ENCODE peak calls at places on chromosome 17, in eight cellular contexts. U is CD8-positive, alpha-beta memory T cell; C is small intestine; G is upper lobe of right lung; B is neural progenitor cell; S is adrenal gland; P is ascending aorta; F is osteoblast. N is an unnamed sample. For H3K4me1, the result is how much of the 10 kb centered on the place peaks cover.

GRCh38 chr17:55601874-55602364 is 90.7 kb upstream of the SMIM36 start:
- DNase-seq in U (no peak), C (peak), G (no peak), B (peak), S (peak), P (no peak), F (peak), N (no peak)

GRCh38 chr17:73360961-73361761 is 49.4 kb upstream of the CDC42EP4 start:
- DNase-seq in U (no peak), C (no peak), G (no peak), B (peak), S (peak), P (no peak), F (no peak), N (peak)

GRCh38 chr17:75344664-75345063 is 55.4 kb upstream of the SLC25A19 start:
- DNase-seq in U (no peak), C (no peak), G (no peak), B (peak), S (peak), P (no peak), F (no peak), N (no peak)

GRCh38 chr17:63247706-63248105 is 198.4 kb downstream of the CYB561 start:
- DNase-seq in U (no peak), C (no peak), G (no peak), B (no peak), S (no peak), P (no peak), F (peak), N (no peak)

GRCh38 chr17:79511471-79511870 is 99.4 kb downstream of the RBFOX3 start:
- DNase-seq in U (no peak), C (no peak), G (no peak), B (no peak), S (no peak), P (no peak), F (no peak), N (no peak)

GRCh38 chr17:65933290-65933689 is 258.6 kb downstream of the CEP112 start:
- DNase-seq in U (no peak), C (no peak), G (no peak), B (no peak), S (no peak), P (no peak), F (no peak), N (no peak)

GRCh38 chr17:32915108-32915700 is 12.7 kb upstream of the TMEM98 start:
- DNase-seq in U (no peak), C (no peak), G (no peak), B (no peak), S (no peak), P (no peak), F (no peak), N (no peak)

GRCh38 chr17:28078443-28079229 is 36.2 kb downstream of the NLK start:
- DNase-seq in U (no peak), C (no peak), G (no peak), B (no peak), S (no peak), P (no peak), F (no peak), N (no peak)

GRCh38 chr17:75266315-75267145 is 4.5 kb downstream of the MIF4GD start:
- DNase-seq in U (no peak), C (no peak), G (no peak), B (no peak), S (peak), P (no peak), F (peak), N (no peak)

GRCh38 chr17:7852919-7853692 is 1.8 kb upstream of the TMEM88 start:
- DNase-seq in U (no peak), C (no peak), G (peak), B (peak), S (peak), P (no peak), F (no peak), N (peak)

GRCh38 chr17:32567086-32567485 is 80.3 kb downstream of the CDK5R1 start:
- DNase-seq in U (no peak), C (no peak), G (no peak), B (no peak), S (no peak), P (no peak), F (no peak), N (no peak)

GRCh38 chr17:19378416-19379293 is at the start of gene MAPK7:
- DNase-seq in U (no peak), C (peak), G (peak), B (no peak), S (peak), P (no peak), F (peak), N (peak)

GRCh38 chr17:282912-283882 is 69.4 kb downstream of the RPH3AL start:
- DNase-seq in U (no peak), C (no peak), G (peak), B (no peak), S (peak), P (peak), F (peak), N (no peak)

GRCh38 chr17:50948711-50949110 is 82.6 kb upstream of the TOB1 start:
- DNase-seq in U (no peak), C (no peak), G (no peak), B (no peak), S (peak), P (peak), F (no peak), N (no peak)

GRCh38 chr17:64074704-64075484 is 54.5 kb upstream of the ICAM2 start:
- DNase-seq in U (no peak), C (peak), G (no peak), B (no peak), S (peak), P (no peak), F (peak), N (no peak)

GRCh38 chr17:31309525-31309924 is 4.3 kb downstream of the EVI2B start:
- DNase-seq in U (no peak), C (no peak), G (no peak), B (no peak), S (no peak), P (no peak), F (no peak), N (no peak)

GRCh38 chr17:70658840-70659239 is 489.5 kb downstream of the KCNJ2 start:
- DNase-seq in U (no peak), C (no peak), G (no peak), B (no peak), S (no peak), P (no peak), F (no peak), N (no peak)

GRCh38 chr17:2814499-2815341 is 18.5 kb downstream of the RAP1GAP2 start:
- DNase-seq in U (peak), C (peak), G (no peak), B (no peak), S (no peak), P (no peak), F (peak), N (no peak)

GRCh38 chr17:49926886-49927285 is 42.1 kb upstream of the DLX4 start:
- DNase-seq in U (no peak), C (no peak), G (no peak), B (no peak), S (peak), P (peak), F (peak), N (peak)

GRCh38 chr17:49567871-49568694 is 7.6 kb upstream of the NXPH3 start:
- DNase-seq in U (peak), C (peak), G (peak), B (peak), S (peak), P (peak), F (peak), N (peak)

GRCh38 chr17:81426676-81427445 is 31.6 kb downstream of the BAHCC1 start:
- DNase-seq in U (no peak), C (no peak), G (no peak), B (no peak), S (no peak), P (no peak), F (no peak), N (peak)
- H3K4me1 ChIP-seq in U (under half), C (under half), G (half or more), B (under half), S (half or more), P (half or more), F (under half), N (under half)

GRCh38 chr17:9825751-9826150 is at the start of gene GLP2R:
- DNase-seq in U (no peak), C (no peak), G (no peak), B (no peak), S (no peak), P (no peak), F (no peak), N (no peak)
- H3K4me3 ChIP-seq in U (no peak), C (no peak), G (no peak), B (no peak), S (no peak), P (no peak), F (no peak), N (no peak)

GRCh38 chr17:44113382-44113781 is 10.1 kb downstream of the HDAC5 start:
- DNase-seq in U (no peak), C (no peak), G (no peak), B (no peak), S (no peak), P (no peak), F (peak), N (no peak)
- H3K4me1 ChIP-seq in U (under half), C (under half), G (under half), B (under half), S (half or more), P (half or more), F (under half), N (under half)

GRCh38 chr17:36675786-36676185 is 74.4 kb downstream of the MRM1 start:
- DNase-seq in U (no peak), C (no peak), G (no peak), B (no peak), S (no peak), P (no peak), F (no peak), N (no peak)

GRCh38 chr17:36683387-36683786 is 82.0 kb downstream of the MRM1 start:
- DNase-seq in U (no peak), C (no peak), G (no peak), B (no peak), S (no peak), P (no peak), F (no peak), N (no peak)

GRCh38 chr17:36679815-36680467 is 78.6 kb downstream of the MRM1 start:
- DNase-seq in U (no peak), C (no peak), G (no peak), B (no peak), S (no peak), P (no peak), F (no peak), N (no peak)

GRCh38 chr17:36682804-36683203 is 81.4 kb downstream of the MRM1 start:
- DNase-seq in U (no peak), C (no peak), G (no peak), B (no peak), S (no peak), P (no peak), F (no peak), N (no peak)

DNA sequence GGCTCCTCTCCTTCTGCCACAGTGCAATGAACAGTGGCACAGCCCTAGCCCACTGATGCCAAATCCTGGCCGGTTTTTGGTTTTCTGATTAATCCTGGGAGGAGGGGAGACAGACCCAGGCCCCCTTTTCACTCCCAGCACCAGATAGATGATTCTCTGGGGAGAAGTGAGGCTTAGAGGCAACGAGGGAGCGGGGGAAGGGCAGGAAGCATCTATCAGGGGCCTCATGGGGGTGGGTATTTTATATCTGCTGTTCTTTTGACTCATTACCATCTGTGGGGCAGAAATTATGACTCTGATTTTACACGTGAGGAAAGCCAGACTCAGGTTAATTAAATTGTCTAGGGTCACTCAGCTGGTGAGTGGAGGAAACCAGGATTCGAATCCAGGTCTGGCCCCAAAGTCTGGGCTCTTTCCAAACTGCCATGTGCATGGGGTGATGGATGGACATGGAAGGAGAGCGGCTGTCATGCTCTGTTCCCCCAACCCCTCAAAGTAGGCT is 79.4 kb downstream of the MRM1 start:
- DNase-seq in U (no peak), C (no peak), G (no peak), B (no peak), S (no peak), P (no peak), F (no peak), N (no peak)
- H3K4me3 ChIP-seq in U (no peak), C (no peak), G (no peak), B (no peak), S (no peak), P (no peak), F (no peak), N (no peak)

GRCh38 chr17:40019140-40019991 is 4.1 kb downstream of the CSF3 start:
- DNase-seq in U (no peak), C (no peak), G (no peak), B (no peak), S (no peak), P (no peak), F (peak), N (peak)
- H3K4me1 ChIP-seq in U (under half), C (under half), G (half or more), B (under half), S (under half), P (under half), F (under half), N (under half)

DNA sequence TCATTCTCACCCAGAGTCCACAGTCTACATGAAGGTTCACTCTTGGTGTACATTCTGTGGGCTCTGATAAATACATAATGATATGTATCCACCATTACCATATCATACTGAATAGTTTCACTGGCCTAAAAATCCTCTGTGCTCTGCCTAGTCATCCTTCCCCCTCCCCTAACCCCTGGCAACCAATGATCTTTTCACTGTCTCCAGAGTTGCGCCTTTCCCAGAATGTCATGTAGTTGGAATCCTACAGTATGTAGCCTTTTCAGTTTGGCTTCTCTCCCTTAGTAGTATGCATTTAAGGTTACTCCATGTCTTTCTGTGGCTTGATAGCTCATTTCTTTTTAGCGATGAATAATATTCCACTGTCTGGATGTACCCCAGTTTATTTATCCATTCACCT is 101.3 kb downstream of the NOG start:
- DNase-seq in U (no peak), C (no peak), G (no peak), B (no peak), S (no peak), P (no peak), F (no peak), N (no peak)
- H3K4me3 ChIP-seq in U (no peak), C (no peak), G (no peak), B (no peak), S (no peak), P (no peak), F (no peak), N (no peak)

GRCh38 chr17:57534863-57535651 is 210.0 kb downstream of the CCDC182 start:
- DNase-seq in U (no peak), C (peak), G (no peak), B (no peak), S (peak), P (no peak), F (peak), N (no peak)
- H3K4me1 ChIP-seq in U (under half), C (under half), G (under half), B (half or more), S (half or more), P (under half), F (under half), N (under half)

GRCh38 chr17:4087911-4088693 is 54.7 kb downstream of the ZZEF1 start:
- DNase-seq in U (no peak), C (no peak), G (no peak), B (no peak), S (no peak), P (no peak), F (peak), N (no peak)
- H3K4me3 ChIP-seq in U (no peak), C (no peak), G (no peak), B (no peak), S (no peak), P (no peak), F (no peak), N (no peak)

N was measured in right cardiac atrium.